ENCODE peak calls at places on chromosomes 16 and 17, in eight cellular contexts. V is body of pancreas, B is ovary, C is Peyer's patch, E is stomach, K is adrenal gland, Z is sigmoid colon, U is upper lobe of left lung. T is an unnamed sample. For H3K36me3, the result is how much of the 10 kb centered on the place peaks cover.

GRCh38 chr16:28882476-28883180 is 4.3 kb downstream of the ATP2A1 start:
- DNase-seq in C (no peak), Z (no peak), B (no peak), V (no peak), K (no peak), U (no peak), E (no peak), T (no peak)

GRCh38 chr16:68227850-68228553 is 7.9 kb downstream of the ESRP2 start:
- DNase-seq in B (no peak), K (peak), C (peak), Z (peak), V (peak), U (no peak), E (peak), T (peak)

GRCh38 chr17:31582151-31582907 is 190.9 kb downstream of the RAB11FIP4 start:
- DNase-seq in B (no peak), U (peak), C (peak), K (peak), V (peak), Z (peak), E (peak), T (peak)

GRCh38 chr16:30928390-30928789 is 5.0 kb downstream of the FBXL19 start:
- DNase-seq in Z (no peak), C (no peak), E (no peak), B (peak), K (no peak), V (no peak), U (no peak), T (no peak)

GRCh38 chr16:73058616-73059409 is 10.9 kb upstream of the ZFHX3 start:
- DNase-seq in C (peak), E (peak), B (peak), U (no peak), K (no peak), Z (peak), V (peak), T (peak)

GRCh38 chr17:38959508-38959907 is 7.7 kb downstream of the FBXO47 start:
- DNase-seq in U (no peak), B (no peak), K (no peak), E (no peak), Z (no peak), C (no peak), V (no peak), T (no peak)

GRCh38 chr17:31524926-31525800 is 133.7 kb downstream of the RAB11FIP4 start:
- DNase-seq in B (peak), Z (peak), E (peak), K (peak), U (peak), C (peak), V (peak), T (peak)

GRCh38 chr17:48545022-48545376 is at the start of gene HOXB2:
- DNase-seq in Z (no peak), V (no peak), C (no peak), U (no peak), K (peak), E (no peak), B (no peak), T (no peak)

GRCh38 chr16:4415538-4416199 is 727 bp downstream of the CORO7 start:
- DNase-seq in K (peak), C (peak), E (peak), U (peak), V (peak), B (no peak), Z (no peak), T (peak)

GRCh38 chr17:1227917-1228751 is 42.1 kb upstream of the BHLHA9 start:
- DNase-seq in Z (no peak), E (no peak), U (peak), K (peak), V (peak), B (peak), C (peak), T (no peak)

GRCh38 chr16:68645494-68646388 is 631 bp downstream of the CDH3 start:
- DNase-seq in C (no peak), U (peak), V (no peak), Z (no peak), K (no peak), B (peak), E (no peak), T (peak)

GRCh38 chr16:71846443-71846842 is 667 bp downstream of the ATXN1L start:
- DNase-seq in B (peak), Z (peak), U (no peak), V (no peak), E (no peak), K (peak), C (no peak), T (peak)

GRCh38 chr16:3718628-3719027 is 1.3 kb upstream of the TRAP1 start:
- DNase-seq in Z (no peak), K (no peak), E (no peak), B (no peak), U (no peak), C (no peak), V (no peak), T (no peak)

GRCh38 chr17:8223356-8224063 is 13.1 kb upstream of the AURKB start:
- DNase-seq in V (peak), Z (peak), K (peak), U (peak), E (peak), C (peak), B (peak), T (peak)

GRCh38 chr17:68544521-68544920 is 32.3 kb downstream of the PRKAR1A start:
- DNase-seq in B (no peak), V (no peak), E (no peak), Z (no peak), C (no peak), K (no peak), U (no peak), T (no peak)

GRCh38 chr16:64948056-64948455 is 173.8 kb downstream of the CDH11 start:
- DNase-seq in Z (no peak), B (no peak), K (no peak), V (no peak), E (no peak), U (no peak), C (no peak), T (no peak)

GRCh38 chr16:81136331-81137011 is 40.3 kb upstream of the GCSH start:
- DNase-seq in V (no peak), U (no peak), E (no peak), Z (no peak), B (peak), C (no peak), K (no peak), T (peak)

GRCh38 chr17:9842057-9842758 is 16.5 kb downstream of the GLP2R start:
- DNase-seq in Z (peak), K (peak), B (peak), C (peak), V (peak), U (no peak), E (peak), T (peak)

GRCh38 chr17:1147664-1148063 is 32.1 kb downstream of the ABR start:
- DNase-seq in K (peak), V (peak), E (peak), Z (no peak), C (peak), U (peak), B (no peak), T (peak)

GRCh38 chr16:85750827-85751641 is at the start of gene C16orf74:
- DNase-seq in U (peak), B (peak), K (no peak), V (peak), E (peak), C (peak), Z (no peak), T (peak)

GRCh38 chr17:56699186-56699895 is 105.8 kb downstream of the NOG start:
- DNase-seq in U (peak), B (no peak), E (peak), V (peak), C (peak), Z (peak), K (peak), T (peak)

GRCh38 chr16:82695806-82696205 is 69.0 kb downstream of the CDH13 start:
- DNase-seq in C (no peak), V (no peak), Z (no peak), B (no peak), K (no peak), E (no peak), U (no peak), T (no peak)

GRCh38 chr16:57994778-57995177 is 5.7 kb downstream of the ZNF319 start:
- DNase-seq in U (peak), E (peak), B (no peak), C (peak), K (peak), V (peak), Z (no peak), T (peak)

GRCh38 chr16:55323637-55324490 is at the start of gene IRX6:
- DNase-seq in K (peak), V (no peak), B (peak), U (peak), E (no peak), Z (no peak), C (no peak), T (peak)

GRCh38 chr16:88781140-88782077 is 3.6 kb downstream of the PIEZO1 start:
- DNase-seq in B (peak), U (peak), E (no peak), Z (no peak), C (peak), K (no peak), V (peak), T (no peak)

GRCh38 chr16:30541502-30542329 is 7.1 kb upstream of the ZNF747 start:
- DNase-seq in B (no peak), U (no peak), V (no peak), K (no peak), E (peak), Z (no peak), C (no peak), T (no peak)

GRCh38 chr17:17785407-17785806 is 51.4 kb downstream of the SREBF1 start:
- DNase-seq in C (no peak), V (peak), Z (no peak), K (peak), U (no peak), B (peak), E (no peak), T (peak)

GRCh38 chr16:75080205-75081029 is 36.2 kb downstream of the LDHD start:
- DNase-seq in C (no peak), U (no peak), K (no peak), Z (no peak), E (no peak), B (no peak), V (no peak), T (no peak)

GRCh38 chr17:40443988-40444899 is 994 bp downstream of the IGFBP4 start:
- DNase-seq in V (no peak), B (peak), U (no peak), E (no peak), Z (no peak), K (no peak), C (no peak), T (peak)

GRCh38 chr16:23552171-23552570 is 5.0 kb downstream of the EARS2 start:
- DNase-seq in Z (no peak), C (no peak), B (no peak), U (no peak), V (no peak), E (no peak), K (no peak), T (no peak)
- H3K36me3 ChIP-seq in Z (half or more), C (under half), B (under half), U (under half), V (under half), E (half or more), K (half or more), T (under half)

DNA sequence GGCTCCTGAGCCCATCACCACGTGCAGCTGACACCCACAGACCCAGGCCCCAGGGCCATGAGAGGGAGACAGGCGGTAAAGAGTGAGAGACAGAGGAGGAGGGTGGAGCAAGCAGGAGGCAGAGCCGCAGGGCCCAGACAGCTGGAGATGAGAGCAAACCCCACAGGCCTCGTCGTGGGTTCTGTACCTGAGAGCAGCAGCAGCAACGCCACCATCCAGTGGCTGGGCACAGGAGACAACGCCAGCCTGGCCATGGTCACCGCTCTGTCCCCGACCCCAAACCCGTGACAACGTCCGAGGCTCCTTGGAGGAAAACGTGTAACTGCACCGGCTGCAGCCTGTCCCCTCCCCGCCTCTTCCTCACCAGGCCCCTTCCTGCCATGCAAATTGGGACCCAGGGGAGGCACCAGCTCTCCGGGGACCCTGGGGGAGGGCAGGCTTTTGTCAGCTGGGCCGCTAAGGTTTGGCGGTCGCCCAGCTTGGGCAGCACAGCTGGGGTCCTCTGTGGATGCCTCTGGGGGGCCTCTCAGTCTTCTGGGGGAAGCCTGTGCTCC is at the start of gene CD79B:
- DNase-seq in Z (no peak), B (no peak), V (no peak), U (no peak), K (no peak), C (peak), E (no peak), T (no peak)
- TF ChIP-seq POLR2A in Z (no peak), B (no peak), V (no peak), U (no peak), K (no peak), C (no peak), E (no peak), T (no peak)

DNA sequence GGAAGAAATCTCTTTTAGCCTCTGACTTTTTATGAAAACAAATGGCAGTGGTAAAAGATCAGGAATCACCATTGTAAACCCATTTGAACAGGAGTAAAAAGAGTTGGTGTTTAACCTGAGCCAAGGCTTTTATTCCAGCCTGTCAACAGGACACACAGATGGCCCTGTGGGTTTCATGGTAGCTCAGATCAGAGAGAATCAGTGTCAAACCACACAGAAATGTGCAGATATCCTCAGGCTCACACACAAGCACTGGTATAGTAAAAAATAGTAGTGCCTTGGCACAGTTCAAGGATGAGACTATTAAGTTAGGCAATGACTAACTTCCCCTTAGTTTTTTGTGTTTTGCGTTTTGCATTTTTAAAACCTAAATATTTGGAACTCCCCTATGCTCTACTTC is 1200.1 kb downstream of the CDH11 start:
- DNase-seq in E (no peak), U (no peak), Z (no peak), K (no peak), C (no peak), V (no peak), B (no peak), T (no peak)
- H3K36me3 ChIP-seq in E (under half), U (under half), Z (under half), K (under half), C (under half), V (under half), B (under half), T (under half)

DNA sequence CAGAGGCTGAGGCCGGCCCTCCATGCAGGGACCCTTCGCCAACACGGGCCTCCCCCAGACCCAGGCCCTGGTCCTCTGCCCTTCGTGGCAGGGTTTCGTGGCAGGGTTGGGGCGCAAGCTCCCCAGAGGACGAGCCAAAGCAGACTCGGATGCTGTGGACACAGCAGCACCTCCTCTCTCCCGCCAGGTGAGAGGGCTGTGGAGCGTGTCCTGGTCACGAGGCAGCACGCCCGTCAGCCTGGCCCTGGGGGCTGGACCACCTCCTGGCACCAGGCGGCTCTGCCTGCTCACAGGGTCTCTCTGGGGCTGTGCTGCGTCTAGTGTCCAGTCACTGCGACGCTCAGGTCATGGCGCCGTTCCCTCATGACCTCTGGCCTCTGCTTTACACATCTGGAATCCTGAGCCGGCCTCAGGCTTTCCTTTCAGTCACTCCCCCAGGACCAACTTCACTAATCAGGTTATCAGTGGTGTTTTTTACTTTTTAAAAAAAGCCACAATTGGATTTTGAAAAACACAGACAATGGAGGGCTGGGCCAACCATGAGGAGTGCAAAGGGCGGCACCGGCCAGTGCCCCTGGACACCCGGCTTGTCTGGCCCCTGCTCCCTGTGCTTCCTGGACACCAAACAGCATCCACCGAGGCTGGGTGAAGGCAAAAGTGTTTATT is 5.4 kb downstream of the NDUFAF8 start:
- DNase-seq in Z (no peak), U (no peak), E (no peak), C (no peak), B (no peak), V (no peak), K (no peak), T (no peak)
- TF ChIP-seq POLR2A in Z (no peak), U (no peak), E (no peak), C (no peak), B (no peak), V (no peak), K (no peak), T (no peak)

DNA sequence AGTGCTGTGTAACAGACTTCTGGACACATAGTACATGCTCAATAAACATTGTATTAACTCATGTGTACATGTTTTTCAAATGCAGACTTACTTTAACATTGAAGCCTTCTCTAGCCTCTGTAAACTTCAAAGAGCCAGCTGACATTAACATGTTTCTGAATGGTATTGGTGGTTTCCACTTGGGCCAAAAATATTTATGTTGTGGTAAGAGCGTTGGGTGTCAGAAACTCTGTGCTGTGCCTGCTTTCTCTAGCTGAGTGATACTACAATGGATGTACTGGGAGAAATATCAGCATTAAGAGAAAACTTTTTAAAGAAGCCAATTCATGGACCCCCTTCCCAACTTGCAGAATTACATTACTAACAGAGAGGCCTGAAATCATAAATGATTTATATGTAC is 1951.7 kb downstream of the TP53TG3F start:
- DNase-seq in K (no peak), B (no peak), V (no peak), C (no peak), E (no peak), Z (no peak), U (no peak), T (no peak)
- H3K36me3 ChIP-seq in K (under half), B (under half), V (under half), C (under half), E (under half), Z (under half), U (under half), T (under half)

DNA sequence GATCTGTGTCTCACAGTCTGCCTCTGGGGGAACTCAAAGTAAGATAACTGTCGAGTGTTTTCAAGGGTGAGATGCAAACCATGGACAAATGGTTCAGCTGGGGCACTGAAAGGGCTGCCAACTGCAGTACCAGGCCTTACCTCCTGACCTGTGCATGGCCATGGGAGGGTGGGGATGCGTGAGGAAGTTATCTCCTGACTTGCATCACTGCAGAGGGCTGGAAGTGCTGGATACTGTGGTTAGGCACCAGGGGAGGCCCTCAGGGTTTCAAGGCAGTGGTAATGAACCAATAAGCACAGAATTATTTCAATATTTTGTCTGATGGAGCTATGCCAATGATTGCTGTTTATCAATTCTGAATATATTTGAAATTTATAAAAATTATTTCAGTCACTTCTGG is 159.2 kb downstream of the CYLD start:
- DNase-seq in E (no peak), V (no peak), K (no peak), B (no peak), Z (no peak), C (no peak), U (no peak), T (no peak)
- TF ChIP-seq POLR2A in E (no peak), V (no peak), K (no peak), B (no peak), Z (no peak), C (no peak), U (no peak), T (no peak)

T was measured in thyroid gland.